ENCODE peak calls at places on chromosomes 1 and 21, in five cellular contexts. H, G, U, Q and W are unnamed samples.
A peak's percentile ranks its signal among the peaks of the same experiment; 100 is the strongest.

GRCh38 chr1:169894424-169895145 is 889 bp upstream of the SCYL3 start:
- DNase-seq in H (no peak), G (no peak), U (no peak), Q (no peak), W (no peak)

GRCh38 chr1:156705918-156706646 is 699 bp upstream of the CRABP2 start:
- DNase-seq in H (no peak), G (peak; percentile 71), U (no peak), Q (peak; percentile 76), W (no peak)

GRCh38 chr1:180948357-180948756 is 35.7 kb downstream of the KIAA1614 start:
- DNase-seq in H (no peak), G (peak; percentile 44), U (no peak), Q (no peak), W (no peak)

GRCh38 chr1:7389201-7389785 is 381.8 kb upstream of the VAMP3 start:
- DNase-seq in H (no peak), G (peak; percentile 11), U (no peak), Q (no peak), W (no peak)

GRCh38 chr1:153880962-153881361 is 41.8 kb downstream of the GATAD2B start:
- DNase-seq in H (peak; percentile 25), G (peak; percentile 96), U (peak; percentile 86), Q (peak; percentile 89), W (peak; percentile 33)

GRCh38 chr1:10228528-10228927 is 18.2 kb downstream of the KIF1B start:
- DNase-seq in H (no peak), G (peak; percentile 19), U (no peak), Q (no peak), W (no peak)

GRCh38 chr1:207903053-207903452 is 7.9 kb downstream of the CD34 start:
- DNase-seq in H (no peak), G (no peak), U (no peak), Q (no peak), W (no peak)

GRCh38 chr21:20998886-20999285 is 677 bp downstream of the NCAM2 start:
- DNase-seq in H (no peak), G (no peak), U (no peak), Q (no peak), W (no peak)

GRCh38 chr1:165717918-165718515 is 19.7 kb upstream of the ALDH9A1 start:
- DNase-seq in H (peak; percentile 13), G (peak; percentile 79), U (no peak), Q (no peak), W (peak; percentile 35)

GRCh38 chr1:228292609-228292911 is 84.7 kb downstream of the OBSCN start:
- DNase-seq in H (no peak), G (no peak), U (peak; percentile 44), Q (no peak), W (no peak)

GRCh38 chr1:187027259-187027658 is 198.5 kb downstream of the PLA2G4A start:
- DNase-seq in H (no peak), G (no peak), U (no peak), Q (no peak), W (no peak)

GRCh38 chr1:93751391-93752250 is 70.0 kb upstream of the BCAR3 start:
- DNase-seq in H (no peak), G (no peak), U (no peak), Q (peak; percentile 74), W (no peak)

GRCh38 chr1:167687919-167688519 is 33.8 kb upstream of the MPZL1 start:
- DNase-seq in H (no peak), G (peak; percentile 88), U (no peak), Q (no peak), W (peak; percentile 39)

GRCh38 chr1:235004276-235004675 is 124.4 kb downstream of the TOMM20 start:
- DNase-seq in H (no peak), G (no peak), U (no peak), Q (no peak), W (no peak)

GRCh38 chr1:7398982-7399381 is 372.1 kb upstream of the VAMP3 start:
- DNase-seq in H (no peak), G (no peak), U (no peak), Q (no peak), W (no peak)

GRCh38 chr1:232211149-232211548 is 418.8 kb downstream of the SIPA1L2 start:
- DNase-seq in H (no peak), G (no peak), U (no peak), Q (no peak), W (no peak)

GRCh38 chr1:107680579-107680985 is 284.4 kb downstream of the VAV3 start:
- DNase-seq in H (no peak), G (no peak), U (no peak), Q (no peak), W (no peak)

GRCh38 chr1:24948072-24948827 is 18.2 kb upstream of the RUNX3 start:
- DNase-seq in H (no peak), G (no peak), U (no peak), Q (no peak), W (no peak)

GRCh38 chr1:230172016-230172356 is 104.9 kb downstream of the GALNT2 start:
- DNase-seq in H (no peak), G (no peak), U (no peak), Q (no peak), W (no peak)

GRCh38 chr1:191099696-191100095 is 622.0 kb upstream of the BRINP3 start:
- DNase-seq in H (no peak), G (no peak), U (no peak), Q (no peak), W (no peak)

GRCh38 chr1:6271554-6271953 is 10.7 kb upstream of the GPR153 start:
- DNase-seq in H (no peak), G (no peak), U (no peak), Q (no peak), W (no peak)

GRCh38 chr1:73674945-73675561 is 522.9 kb downstream of the LRRIQ3 start:
- DNase-seq in H (no peak), G (peak; percentile 6), U (no peak), Q (no peak), W (no peak)

GRCh38 chr1:153567621-153568366 is 2.1 kb upstream of the S100A2 start:
- DNase-seq in H (no peak), G (no peak), U (peak; percentile 57), Q (no peak), W (no peak)

GRCh38 chr21:34205811-34206635 is 132.6 kb downstream of the MRPS6 start:
- DNase-seq in H (no peak), G (no peak), U (no peak), Q (no peak), W (peak; percentile 18)

GRCh38 chr1:208895820-208896219 is 651.6 kb upstream of the PLXNA2 start:
- DNase-seq in H (no peak), G (no peak), U (no peak), Q (no peak), W (no peak)

GRCh38 chr1:234911787-234912186 is 216.8 kb downstream of the TOMM20 start:
- DNase-seq in H (no peak), G (no peak), U (peak; percentile 59), Q (no peak), W (no peak)

GRCh38 chr1:222521299-222522104 is 26.4 kb downstream of the HHIPL2 start:
- DNase-seq in H (no peak), G (peak; percentile 72), U (no peak), Q (no peak), W (no peak)

GRCh38 chr1:70204578-70204977 is 801 bp downstream of the LRRC40 start:
- DNase-seq in H (no peak), G (no peak), U (no peak), Q (no peak), W (no peak)

GRCh38 chr1:163046071-163046470 is 23.1 kb upstream of the RGS4 start:
- DNase-seq in H (peak; percentile 22), G (peak; percentile 13), U (no peak), Q (no peak), W (no peak)

GRCh38 chr1:51168266-51168845 is 66.3 kb downstream of the C1orf185 start:
- DNase-seq in H (no peak), G (peak; percentile 29), U (no peak), Q (no peak), W (no peak)

GRCh38 chr21:37564924-37565529 is 198.5 kb downstream of the DYRK1A start:
- DNase-seq in H (no peak), G (no peak), U (no peak), Q (peak; percentile 58), W (no peak)

GRCh38 chr1:214318956-214319355 is 38.0 kb downstream of the SMYD2 start:
- DNase-seq in H (no peak), G (no peak), U (no peak), Q (no peak), W (no peak)

GRCh38 chr1:214318356-214318755 is 37.4 kb downstream of the SMYD2 start:
- DNase-seq in H (no peak), G (peak; percentile 50), U (no peak), Q (no peak), W (no peak)

GRCh38 chr1:214317734-214318133 is 36.8 kb downstream of the SMYD2 start:
- DNase-seq in H (no peak), G (no peak), U (no peak), Q (no peak), W (no peak)

GRCh38 chr1:214321686-214322453 is 40.9 kb downstream of the SMYD2 start:
- DNase-seq in H (no peak), G (no peak), U (no peak), Q (no peak), W (no peak)

GRCh38 chr1:214319930-214320329 is 39.0 kb downstream of the SMYD2 start:
- DNase-seq in H (no peak), G (no peak), U (no peak), Q (no peak), W (no peak)
- TF ChIP-seq CTCF in H (no peak), G (no peak), U (no peak), Q (no peak), W (no peak)

GRCh38 chr21:46151989-46152938 is 3.1 kb downstream of the FTCD start:
- DNase-seq in H (no peak), G (no peak), U (peak; percentile 52), Q (no peak), W (no peak)
- H3K4me3 ChIP-seq in H (no peak overlapping the region), G (no peak overlapping the region), U (no peak overlapping the region), Q (peak overlapping the region; percentile 38), W (no peak overlapping the region)

GRCh38 chr1:1309525-1310385 is 1.4 kb downstream of the PUSL1 start:
- DNase-seq in H (no peak), G (no peak), U (no peak), Q (no peak), W (no peak)
- TF ChIP-seq CTCF in H (no peak), G (no peak), U (no peak), Q (no peak), W (no peak)

GRCh38 chr1:246537887-246538286 is 28.2 kb downstream of the TFB2M start:
- DNase-seq in H (no peak), G (no peak), U (no peak), Q (no peak), W (no peak)
- H3K4me3 ChIP-seq in H (no peak overlapping the region), G (no peak overlapping the region), U (no peak overlapping the region), Q (no peak overlapping the region), W (no peak overlapping the region)